ENCODE peak calls at places on chromosomes 7 and 10, in nine cellular contexts. E, U, X, H, J, S, W, Z and I are unnamed samples.

GRCh38 chr7:79615871-79616640 is 162.6 kb upstream of the MAGI2 start:
- DNase-seq in S (no peak), W (no peak), E (no peak), H (no peak), J (no peak), X (no peak), Z (no peak), U (no peak), I (no peak)

GRCh38 chr7:31028417-31028988 is 23.6 kb upstream of the ADCYAP1R1 start:
- DNase-seq in S (no peak), J (no peak), W (no peak), Z (no peak), H (no peak), U (no peak), X (no peak), E (no peak), I (no peak)

GRCh38 chr10:78656397-78656796 is 412.4 kb upstream of the ZMIZ1 start:
- DNase-seq in U (no peak), E (no peak), X (no peak), J (no peak), S (no peak), W (no peak), H (no peak), Z (no peak), I (no peak)

GRCh38 chr7:79964463-79964862 is 170.2 kb upstream of the GNAI1 start:
- DNase-seq in J (no peak), U (no peak), H (no peak), Z (no peak), W (no peak), X (no peak), E (no peak), S (no peak), I (no peak)

GRCh38 chr10:27240212-27240890 is at the start of gene ACBD5:
- DNase-seq in X (peak), Z (peak), E (peak), U (peak), W (peak), J (peak), S (peak), H (peak), I (peak)

GRCh38 chr7:78167825-78168224 is 369.3 kb downstream of the PHTF2 start:
- DNase-seq in E (no peak), Z (no peak), H (no peak), S (no peak), U (no peak), X (no peak), W (no peak), J (no peak), I (no peak)

GRCh38 chr7:69402696-69403095 is 195.6 kb upstream of the AUTS2 start:
- DNase-seq in Z (no peak), J (no peak), S (no peak), W (no peak), E (no peak), H (no peak), X (no peak), U (no peak), I (peak)

GRCh38 chr7:28245108-28245868 is 64.7 kb upstream of the JAZF1 start:
- DNase-seq in J (no peak), S (no peak), E (peak), W (peak), H (no peak), U (no peak), Z (no peak), X (no peak), I (peak)

GRCh38 chr10:132544744-132545658 is 7.4 kb downstream of the INPP5A start:
- DNase-seq in H (peak), W (no peak), J (peak), Z (no peak), U (no peak), X (no peak), S (no peak), E (no peak), I (peak)

GRCh38 chr7:121328508-121329459 is at the start of gene WNT16:
- DNase-seq in Z (no peak), W (no peak), H (no peak), J (no peak), E (peak), U (no peak), S (no peak), X (no peak), I (no peak)

GRCh38 chr10:116545122-116545521 is 609 bp upstream of the PNLIP start:
- DNase-seq in S (no peak), E (no peak), W (no peak), H (no peak), Z (no peak), X (no peak), J (no peak), U (no peak), I (no peak)

GRCh38 chr7:45543470-45543869 is 30.7 kb upstream of the ADCY1 start:
- DNase-seq in S (no peak), H (no peak), U (no peak), W (no peak), E (no peak), J (no peak), X (no peak), Z (no peak), I (no peak)

GRCh38 chr10:4512557-4513286 is 313.3 kb upstream of the AKR1E2 start:
- DNase-seq in S (no peak), H (peak), X (no peak), W (peak), Z (peak), J (no peak), E (peak), U (peak), I (peak)

GRCh38 chr7:5077740-5078139 is 32.1 kb downstream of the RBAK start:
- DNase-seq in X (no peak), H (no peak), J (no peak), S (no peak), E (no peak), Z (no peak), W (no peak), U (no peak), I (no peak)

GRCh38 chr7:70052691-70053090 is 454.4 kb downstream of the AUTS2 start:
- DNase-seq in J (no peak), X (no peak), H (no peak), U (no peak), E (no peak), Z (no peak), W (peak), S (no peak), I (no peak)

GRCh38 chr7:151351967-151352366 is 10.4 kb downstream of the NUB1 start:
- DNase-seq in X (no peak), S (no peak), E (no peak), Z (no peak), H (peak), U (no peak), J (peak), W (no peak), I (no peak)

GRCh38 chr7:99504281-99504602 is 220 bp upstream of the ZKSCAN5 start:
- DNase-seq in E (no peak), J (no peak), X (no peak), H (no peak), W (no peak), U (no peak), S (no peak), Z (no peak), I (no peak)

GRCh38 chr10:58438340-58438739 is 53.1 kb downstream of the TFAM start:
- DNase-seq in H (no peak), W (peak), E (no peak), X (no peak), U (peak), Z (peak), S (no peak), J (no peak), I (no peak)

GRCh38 chr7:78296036-78296435 is 497.5 kb downstream of the PHTF2 start:
- DNase-seq in S (no peak), J (no peak), E (no peak), X (no peak), W (no peak), H (peak), U (no peak), Z (no peak), I (no peak)

GRCh38 chr7:131244259-131244852 is 83.3 kb upstream of the MKLN1 start:
- DNase-seq in X (no peak), H (peak), S (no peak), Z (peak), J (no peak), W (peak), U (peak), E (peak), I (peak)

GRCh38 chr10:42691361-42692120 is 53.2 kb upstream of the ZNF33B start:
- DNase-seq in J (no peak), W (no peak), H (no peak), U (no peak), S (no peak), Z (peak), E (no peak), X (no peak), I (no peak)

GRCh38 chr7:148898845-148899474 is 14.9 kb upstream of the EZH2 start:
- DNase-seq in S (no peak), J (no peak), W (no peak), E (no peak), Z (no peak), H (no peak), X (no peak), U (peak), I (no peak)

GRCh38 chr10:64430690-64431323 is 909.6 kb downstream of the REEP3 start:
- DNase-seq in J (no peak), S (no peak), W (peak), X (no peak), Z (peak), E (no peak), H (no peak), U (peak), I (peak)

GRCh38 chr7:90681336-90682019 is 85.4 kb downstream of the CDK14 start:
- DNase-seq in W (no peak), H (no peak), Z (no peak), S (no peak), X (no peak), U (no peak), E (no peak), J (no peak), I (no peak)

GRCh38 chr10:120480848-120481247 is 23.8 kb downstream of the PLPP4 start:
- DNase-seq in Z (no peak), S (no peak), W (no peak), E (no peak), H (no peak), U (no peak), X (no peak), J (no peak), I (no peak)

GRCh38 chr10:17379151-17379690 is 75.2 kb downstream of the ST8SIA6 start:
- DNase-seq in W (no peak), U (no peak), E (no peak), X (no peak), S (no peak), H (no peak), J (no peak), Z (no peak), I (no peak)

GRCh38 chr10:77004917-77005564 is 632.6 kb downstream of the KCNMA1 start:
- DNase-seq in E (peak), J (peak), U (peak), W (peak), Z (peak), X (no peak), S (no peak), H (peak), I (peak)

GRCh38 chr7:148918058-148918596 is 34.0 kb upstream of the EZH2 start:
- DNase-seq in X (no peak), Z (no peak), S (no peak), U (no peak), E (no peak), H (peak), J (no peak), W (no peak), I (peak)

GRCh38 chr7:4774007-4774406 is 1.4 kb upstream of the AP5Z1 start:
- DNase-seq in Z (no peak), X (no peak), J (no peak), U (no peak), S (no peak), E (no peak), W (no peak), H (no peak), I (no peak)

GRCh38 chr10:133471300-133472109 is 17.8 kb downstream of the SCART1 start:
- DNase-seq in U (no peak), H (no peak), J (no peak), X (no peak), E (no peak), S (no peak), W (no peak), Z (no peak), I (no peak)

GRCh38 chr7:4803397-4804241 is 28.2 kb downstream of the AP5Z1 start:
- DNase-seq in X (no peak), Z (no peak), S (no peak), J (no peak), W (no peak), H (no peak), E (no peak), U (no peak), I (no peak)

GRCh38 chr7:96591900-96592676 is 117.6 kb downstream of the SEM1 start:
- DNase-seq in W (no peak), Z (peak), X (no peak), E (no peak), S (no peak), J (no peak), H (no peak), U (no peak), I (no peak)

GRCh38 chr7:123757095-123757494 is 8.3 kb upstream of the WASL start:
- DNase-seq in X (no peak), U (no peak), H (no peak), S (no peak), J (no peak), E (no peak), W (no peak), Z (peak), I (no peak)

GRCh38 chr10:101536800-101537199 is 51.3 kb downstream of the POLL start:
- DNase-seq in H (peak), J (peak), Z (peak), S (no peak), U (peak), X (no peak), E (no peak), W (peak), I (peak)

GRCh38 chr10:80529604-80530003 is 8.1 kb upstream of the SH2D4B start:
- DNase-seq in W (no peak), J (no peak), H (peak), U (no peak), E (no peak), X (peak), Z (no peak), S (peak), I (no peak)

GRCh38 chr7:88306590-88307048 is at the start of gene STEAP4:
- DNase-seq in H (peak), U (no peak), E (peak), X (no peak), W (peak), S (no peak), J (no peak), Z (no peak), I (peak)